ENCODE peak calls at places on chromosomes 2 and 18, in four cellular contexts. R is fibroblast of lung, W is IMR-90, E is H9. N is an unnamed sample.

GRCh38 chr2:28366496-28367282 is 26.0 kb upstream of the FOSL2 start:
- DNase-seq in R (peak; percentile 35), W (no peak), E (no peak), N (no peak)

GRCh38 chr2:219441451-219442205 is 7.0 kb downstream of the SPEG start:
- DNase-seq in R (peak; percentile 69), W (peak; percentile 54), E (peak; percentile 64), N (peak; percentile 77)

GRCh38 chr2:225660262-225661091 is 261.0 kb downstream of the NYAP2 start:
- DNase-seq in R (peak; percentile 41), W (peak; percentile 63), E (peak; percentile 50), N (peak; percentile 64)

GRCh38 chr18:11654736-11655604 is 34.1 kb upstream of the GNAL start:
- DNase-seq in R (no peak), W (peak; percentile 4), E (peak; percentile 72), N (no peak)

GRCh38 chr2:10659898-10660568 is 29.7 kb downstream of the NOL10 start:
- DNase-seq in R (peak; percentile 93), W (peak; percentile 90), E (peak; percentile 63), N (no peak)

GRCh38 chr2:186052930-186053329 is 314.3 kb downstream of the FSIP2 start:
- DNase-seq in R (no peak), W (no peak), E (no peak), N (no peak)

GRCh38 chr2:10909996-10910341 is 1.8 kb upstream of the KCNF1 start:
- DNase-seq in R (no peak), W (no peak), E (peak; percentile 25), N (no peak)

GRCh38 chr2:150997702-150998480 is 263.8 kb downstream of the RBM43 start:
- DNase-seq in R (no peak), W (no peak), E (no peak), N (no peak)

GRCh38 chr2:145190031-145190703 is 670.2 kb upstream of the ZEB2 start:
- DNase-seq in R (peak; percentile 20), W (peak; percentile 19), E (no peak), N (no peak)

GRCh38 chr18:12010187-12010802 is 29.0 kb downstream of the IMPA2 start:
- DNase-seq in R (no peak), W (no peak), E (no peak), N (peak; percentile 76)

GRCh38 chr2:105490956-105491355 is 92.1 kb upstream of the FHL2 start:
- DNase-seq in R (no peak), W (no peak), E (no peak), N (no peak)

GRCh38 chr2:70247364-70248144 is 874 bp downstream of the TIA1 start:
- DNase-seq in R (peak; percentile 32), W (peak; percentile 19), E (no peak), N (no peak)

GRCh38 chr2:70250434-70250833 is 2.0 kb upstream of the TIA1 start:
- DNase-seq in R (no peak), W (no peak), E (no peak), N (no peak)

GRCh38 chr2:70243804-70244584 is 4.4 kb downstream of the TIA1 start:
- DNase-seq in R (no peak), W (peak; percentile 0), E (no peak), N (no peak)

GRCh38 chr2:70248145-70248809 is at the start of gene TIA1:
- DNase-seq in R (peak; percentile 94), W (peak; percentile 97), E (peak; percentile 98), N (peak; percentile 99)

GRCh38 chr2:70248810-70249438 is 496 bp upstream of the TIA1 start:
- DNase-seq in R (peak; percentile 14), W (no peak), E (no peak), N (peak; percentile 93)
- TF ChIP-seq CTCF in R (no peak), W (no peak), E (no peak), N (no peak)

DNA sequence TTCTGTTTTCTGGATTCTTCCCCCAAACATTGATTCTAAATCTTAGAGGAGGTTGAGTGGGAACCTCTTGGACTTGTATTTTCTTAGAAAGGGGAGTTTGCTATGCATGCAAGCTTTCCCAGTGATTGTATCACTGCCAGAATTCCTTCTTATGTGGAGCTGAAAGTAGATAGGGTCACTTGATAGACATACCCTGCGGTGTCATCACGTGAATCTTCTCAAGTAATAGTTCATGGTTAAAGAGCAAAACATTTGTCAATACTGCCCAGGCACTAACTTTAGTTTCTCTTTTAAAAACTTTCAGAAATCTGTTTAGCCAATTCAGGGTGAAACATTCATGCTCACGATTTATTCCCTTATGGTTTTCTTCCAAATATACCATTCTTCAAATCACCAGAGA is 6.4 kb downstream of the PMAIP1 start:
- DNase-seq in R (no peak), W (no peak), E (no peak), N (no peak)
- H3K9ac ChIP-seq in R (no peak overlapping the region), W (no peak overlapping the region), E (no peak overlapping the region), N (no peak overlapping the region)

DNA sequence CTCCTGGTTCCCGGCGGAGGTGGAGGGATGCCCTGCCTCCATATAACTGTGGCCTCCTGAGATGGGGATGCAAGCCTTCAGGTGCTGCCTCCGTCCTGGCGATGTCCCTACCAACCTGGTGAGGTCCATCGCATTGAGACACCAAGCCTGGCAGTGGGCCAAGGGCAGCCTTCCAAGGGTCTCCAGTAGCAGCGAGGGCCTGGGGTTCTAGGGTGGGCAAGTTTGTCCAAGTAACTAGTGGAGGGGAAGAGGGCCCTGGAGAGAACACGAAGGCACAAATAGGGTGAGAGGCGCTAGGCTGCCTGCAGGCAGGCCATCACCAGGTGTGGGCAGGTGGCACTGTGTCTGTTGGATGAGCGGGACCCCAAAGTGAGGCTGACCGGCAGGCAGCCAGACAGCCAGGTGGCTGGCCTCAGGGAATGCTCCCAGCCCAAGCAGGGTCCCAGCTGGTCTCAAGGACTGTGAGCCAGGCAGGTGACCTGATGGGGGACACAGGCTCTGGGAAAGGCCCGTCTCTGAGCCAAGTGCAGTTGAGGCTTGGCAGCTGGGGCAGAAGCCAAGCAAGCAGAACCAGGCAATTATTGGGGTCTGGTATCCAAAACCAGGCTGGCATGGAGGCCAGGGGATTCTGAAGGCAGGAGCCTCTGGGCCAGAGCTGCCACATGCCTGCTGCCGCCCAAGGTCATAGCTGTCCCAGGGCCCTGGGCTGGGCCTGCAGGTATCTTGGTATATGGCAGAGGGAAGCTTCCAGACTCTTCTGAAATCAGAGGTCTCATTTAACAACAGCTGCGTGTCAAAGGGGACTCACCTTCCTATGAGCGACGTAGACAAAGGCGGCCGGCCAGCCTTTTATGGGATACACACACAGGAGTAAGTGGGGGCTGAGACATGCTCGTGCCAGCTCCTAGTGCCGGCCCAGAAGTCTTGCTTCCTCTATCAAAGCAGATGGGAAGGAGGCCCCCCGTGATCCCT is 23.4 kb downstream of the RAMP1 start:
- DNase-seq in R (no peak), W (no peak), E (no peak), N (peak; percentile 69)
- H3K27ac ChIP-seq in R (no peak overlapping the region), W (no peak overlapping the region), E (no peak overlapping the region), N (no peak overlapping the region)

GRCh38 chr2:236295481-236295880 is 31.3 kb upstream of the ASB18 start:
- DNase-seq in R (no peak), W (no peak), E (no peak), N (no peak)
- TF ChIP-seq CTCF in R (no peak), W (no peak), E (no peak), N (no peak)

GRCh38 chr2:64946737-64947090 is 42.5 kb upstream of the SLC1A4 start:
- DNase-seq in R (no peak), W (no peak), E (no peak), N (no peak)
- H3K9ac ChIP-seq in R (no peak overlapping the region), W (no peak overlapping the region), E (no peak overlapping the region), N (no peak overlapping the region)

DNA sequence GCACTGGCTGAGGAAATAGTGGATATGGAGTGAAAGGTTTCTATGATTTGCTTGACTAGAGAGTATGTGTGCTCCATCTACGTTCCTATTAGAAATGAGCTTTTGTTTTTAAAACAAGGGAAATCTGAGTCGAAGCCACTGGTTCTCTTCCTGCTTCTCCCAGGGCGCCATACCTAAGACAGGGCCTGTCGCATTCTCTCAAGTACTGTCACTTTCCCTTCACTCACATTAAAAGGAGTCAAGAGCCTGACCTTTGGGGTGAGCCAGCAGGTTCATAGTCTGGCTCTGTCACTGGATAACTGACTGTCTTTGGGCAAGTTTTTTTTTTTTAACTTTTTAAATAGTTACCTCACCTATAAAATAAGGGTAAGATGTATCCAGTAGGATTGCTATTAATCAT is 121.0 kb downstream of the MAP3K20 start:
- DNase-seq in R (no peak), W (no peak), E (no peak), N (no peak)
- H3K27ac ChIP-seq in R (no peak overlapping the region), W (no peak overlapping the region), E (no peak overlapping the region), N (no peak overlapping the region)

GRCh38 chr2:208254871-208255556 is at the start of gene IDH1:
- DNase-seq in R (peak; percentile 85), W (peak; percentile 89), E (peak; percentile 96), N (peak; percentile 98)
- TF ChIP-seq CTCF in R (peak; percentile 30), W (peak; percentile 42), E (peak; percentile 72), N (peak; percentile 39)

GRCh38 chr2:241270531-241270930 is 44.9 kb downstream of the HDLBP start:
- DNase-seq in R (no peak), W (no peak), E (peak; percentile 19), N (no peak)
- H3K9ac ChIP-seq in R (no peak overlapping the region), W (peak overlapping the region; percentile 88), E (peak overlapping the region; percentile 15), N (peak overlapping the region; percentile 74)

N was measured in kidney.